ENCODE peak calls at places on chromosomes 11 and 22, in five cellular contexts. One of them, this sample, is unnamed.

GRCh38 chr11:128476729-128477128 is 110.6 kb downstream of the ETS1 start:
- DNase-seq in left ventricle myocardium inferior: no peak
- DNase-seq in AG04450: no peak
- DNase-seq in colonic mucosa: no peak
- DNase-seq in heart right ventricle: no peak
- DNase-seq in this sample: no peak

GRCh38 chr22:23109441-23109978 is 32.3 kb downstream of the RSPH14 start:
- DNase-seq in heart right ventricle: no peak
- DNase-seq in left ventricle myocardium inferior: no peak
- DNase-seq in colonic mucosa: no peak
- DNase-seq in AG04450: no peak
- DNase-seq in this sample: no peak

GRCh38 chr22:43273902-43274484 is 69.2 kb downstream of the SCUBE1 start:
- DNase-seq in AG04450: no peak
- DNase-seq in left ventricle myocardium inferior: no peak
- DNase-seq in colonic mucosa: no peak
- DNase-seq in heart right ventricle: peak; percentile 39
- DNase-seq in this sample: peak; percentile 63

GRCh38 chr11:104564921-104565580 is 333.2 kb downstream of the CASP12 start:
- DNase-seq in heart right ventricle: no peak
- DNase-seq in AG04450: no peak
- DNase-seq in left ventricle myocardium inferior: no peak
- DNase-seq in colonic mucosa: no peak
- DNase-seq in this sample: no peak

GRCh38 chr11:5600374-5600851 is 4.0 kb downstream of the TRIM6 start:
- DNase-seq in left ventricle myocardium inferior: peak; percentile 41
- DNase-seq in colonic mucosa: peak; percentile 63
- DNase-seq in heart right ventricle: peak; percentile 63
- DNase-seq in AG04450: peak; percentile 80
- DNase-seq in this sample: peak; percentile 91

GRCh38 chr11:74681686-74682651 is 49.3 kb downstream of the CHRDL2 start:
- DNase-seq in colonic mucosa: no peak
- DNase-seq in heart right ventricle: peak; percentile 63
- DNase-seq in left ventricle myocardium inferior: peak; percentile 62
- DNase-seq in AG04450: no peak
- DNase-seq in this sample: no peak

GRCh38 chr22:39356464-39356863 is 6.7 kb downstream of the SYNGR1 start:
- DNase-seq in heart right ventricle: no peak
- DNase-seq in AG04450: no peak
- DNase-seq in colonic mucosa: no peak
- DNase-seq in left ventricle myocardium inferior: no peak
- DNase-seq in this sample: no peak

GRCh38 chr22:46596819-46597218 is 23.4 kb upstream of the GRAMD4 start:
- DNase-seq in AG04450: no peak
- DNase-seq in left ventricle myocardium inferior: no peak
- DNase-seq in heart right ventricle: no peak
- DNase-seq in colonic mucosa: peak; percentile 95
- DNase-seq in this sample: peak; percentile 19

GRCh38 chr11:76856111-76856510 is 4.6 kb upstream of the ACER3 start:
- DNase-seq in AG04450: no peak
- DNase-seq in heart right ventricle: no peak
- DNase-seq in colonic mucosa: no peak
- DNase-seq in left ventricle myocardium inferior: no peak
- DNase-seq in this sample: no peak

GRCh38 chr22:41092847-41093371 is 517 bp downstream of the EP300 start:
- DNase-seq in heart right ventricle: no peak
- DNase-seq in AG04450: no peak
- DNase-seq in left ventricle myocardium inferior: no peak
- DNase-seq in colonic mucosa: peak; percentile 44
- DNase-seq in this sample: peak; percentile 55

GRCh38 chr11:121965330-121965729 is 150.7 kb downstream of the BLID start:
- DNase-seq in heart right ventricle: no peak
- DNase-seq in colonic mucosa: no peak
- DNase-seq in left ventricle myocardium inferior: peak; percentile 15
- DNase-seq in AG04450: no peak
- DNase-seq in this sample: no peak

GRCh38 chr11:129324533-129325175 is 51.0 kb upstream of the BARX2 start:
- DNase-seq in heart right ventricle: no peak
- DNase-seq in AG04450: no peak
- DNase-seq in left ventricle myocardium inferior: peak; percentile 33
- DNase-seq in colonic mucosa: peak; percentile 75
- DNase-seq in this sample: peak; percentile 26

GRCh38 chr11:132874638-132875037 is 657.7 kb downstream of the OPCML start:
- DNase-seq in colonic mucosa: no peak
- DNase-seq in left ventricle myocardium inferior: no peak
- DNase-seq in AG04450: peak; percentile 90
- DNase-seq in heart right ventricle: no peak
- DNase-seq in this sample: no peak

GRCh38 chr11:63814383-63814736 is 1.1 kb downstream of the SPINDOC start:
- DNase-seq in AG04450: no peak
- DNase-seq in left ventricle myocardium inferior: no peak
- DNase-seq in heart right ventricle: no peak
- DNase-seq in colonic mucosa: no peak
- DNase-seq in this sample: no peak

GRCh38 chr11:18282626-18283025 is 16.6 kb downstream of the SAA1 start:
- DNase-seq in colonic mucosa: no peak
- DNase-seq in AG04450: no peak
- DNase-seq in left ventricle myocardium inferior: no peak
- DNase-seq in heart right ventricle: no peak
- DNase-seq in this sample: no peak

GRCh38 chr22:27843441-27843840 is 41.9 kb upstream of the MN1 start:
- DNase-seq in colonic mucosa: no peak
- DNase-seq in left ventricle myocardium inferior: no peak
- DNase-seq in AG04450: no peak
- DNase-seq in heart right ventricle: no peak
- DNase-seq in this sample: no peak

GRCh38 chr11:130315354-130315970 is 745 bp upstream of the ZBTB44 start:
- DNase-seq in left ventricle myocardium inferior: peak; percentile 18
- DNase-seq in colonic mucosa: peak; percentile 57
- DNase-seq in AG04450: no peak
- DNase-seq in heart right ventricle: peak; percentile 13
- DNase-seq in this sample: peak; percentile 35

GRCh38 chr11:64173616-64174355 is 7.9 kb upstream of the MACROD1 start:
- DNase-seq in AG04450: no peak
- DNase-seq in heart right ventricle: no peak
- DNase-seq in colonic mucosa: no peak
- DNase-seq in left ventricle myocardium inferior: no peak
- DNase-seq in this sample: no peak

GRCh38 chr11:134529212-134530096 is 117.4 kb upstream of the B3GAT1 start:
- DNase-seq in heart right ventricle: peak; percentile 2
- DNase-seq in colonic mucosa: peak; percentile 11
- DNase-seq in AG04450: no peak
- DNase-seq in left ventricle myocardium inferior: no peak
- DNase-seq in this sample: no peak

GRCh38 chr11:76631566-76632308 is 38.8 kb downstream of the LRRC32 start:
- DNase-seq in AG04450: no peak
- DNase-seq in colonic mucosa: no peak
- DNase-seq in left ventricle myocardium inferior: no peak
- DNase-seq in heart right ventricle: no peak
- DNase-seq in this sample: no peak

GRCh38 chr11:10725907-10726253 is 25.2 kb upstream of the CTR9 start:
- DNase-seq in left ventricle myocardium inferior: no peak
- DNase-seq in AG04450: no peak
- DNase-seq in heart right ventricle: no peak
- DNase-seq in colonic mucosa: no peak
- DNase-seq in this sample: no peak

GRCh38 chr22:44969817-44970216 is 40.0 kb downstream of the PHF21B start:
- DNase-seq in colonic mucosa: no peak
- DNase-seq in AG04450: no peak
- DNase-seq in heart right ventricle: no peak
- DNase-seq in left ventricle myocardium inferior: no peak
- DNase-seq in this sample: no peak

GRCh38 chr11:46298699-46299424 is 21.4 kb downstream of the CREB3L1 start:
- DNase-seq in colonic mucosa: no peak
- DNase-seq in heart right ventricle: no peak
- DNase-seq in left ventricle myocardium inferior: no peak
- DNase-seq in AG04450: no peak
- DNase-seq in this sample: peak; percentile 53

GRCh38 chr11:46302866-46303265 is 25.4 kb downstream of the CREB3L1 start:
- DNase-seq in colonic mucosa: no peak
- DNase-seq in left ventricle myocardium inferior: no peak
- DNase-seq in AG04450: no peak
- DNase-seq in heart right ventricle: no peak
- DNase-seq in this sample: no peak

GRCh38 chr11:46296520-46297448 is 19.3 kb downstream of the CREB3L1 start:
- DNase-seq in left ventricle myocardium inferior: peak; percentile 57
- DNase-seq in AG04450: peak; percentile 92
- DNase-seq in heart right ventricle: peak; percentile 61
- DNase-seq in colonic mucosa: no peak
- DNase-seq in this sample: peak; percentile 72

GRCh38 chr11:46300270-46300669 is 22.8 kb downstream of the CREB3L1 start:
- DNase-seq in AG04450: no peak
- DNase-seq in left ventricle myocardium inferior: no peak
- DNase-seq in colonic mucosa: no peak
- DNase-seq in heart right ventricle: no peak
- DNase-seq in this sample: no peak

GRCh38 chr11:46299425-46300067 is 22.1 kb downstream of the CREB3L1 start:
- DNase-seq in heart right ventricle: no peak
- DNase-seq in left ventricle myocardium inferior: no peak
- DNase-seq in AG04450: no peak
- DNase-seq in colonic mucosa: no peak
- DNase-seq in this sample: no peak
- TF ChIP-seq CTCF in heart right ventricle: no peak
- TF ChIP-seq CTCF in left ventricle myocardium inferior: no peak
- TF ChIP-seq CTCF in AG04450: no peak
- TF ChIP-seq CTCF in colonic mucosa: no peak
- TF ChIP-seq CTCF in this sample: no peak

DNA sequence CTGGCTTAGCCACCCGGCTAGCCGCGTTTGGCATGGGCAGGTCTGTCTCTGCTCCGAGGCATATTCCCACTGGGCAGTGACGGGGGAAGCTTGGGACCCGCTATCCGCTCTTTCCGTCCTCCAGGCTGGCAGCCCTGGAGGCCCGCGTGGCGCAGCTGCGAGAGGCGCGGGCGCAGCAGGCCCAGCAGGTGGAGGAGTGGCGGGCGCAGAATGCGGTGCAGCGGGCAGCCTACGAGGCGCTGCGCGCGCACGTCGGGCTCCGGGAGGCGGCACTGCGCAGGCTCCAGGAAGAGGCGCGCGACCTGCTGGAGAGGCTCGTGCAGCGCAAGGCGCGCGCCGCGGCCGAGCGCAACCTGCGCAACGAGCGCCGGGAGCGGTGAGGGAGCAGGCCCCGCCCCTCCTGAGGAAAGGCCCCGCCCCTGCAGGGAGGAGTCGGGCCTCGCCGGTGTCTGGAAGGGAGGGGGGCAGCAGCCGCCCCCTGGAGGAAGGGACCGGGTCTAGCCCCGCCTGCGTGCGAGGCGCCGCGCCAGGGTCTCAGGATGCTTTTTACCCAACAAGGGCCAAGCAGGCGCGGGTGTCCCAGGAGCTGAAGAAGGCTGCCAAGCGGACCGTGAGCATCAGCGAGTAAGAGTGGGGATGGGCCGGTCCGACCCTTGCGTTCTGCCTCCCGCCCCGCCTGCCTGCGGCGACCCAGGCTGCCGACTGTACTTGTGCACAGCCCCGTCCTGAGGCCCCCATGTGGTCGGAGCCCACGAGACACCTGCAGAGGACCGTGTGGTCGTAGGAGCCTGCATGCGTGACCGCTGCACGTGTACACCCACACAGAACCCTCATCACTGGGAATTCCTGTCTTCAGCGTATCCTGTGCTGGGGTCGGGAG is 7.9 kb downstream of the ATG16L2 start:
- DNase-seq in left ventricle myocardium inferior: peak; percentile 88
- DNase-seq in AG04450: peak; percentile 58
- DNase-seq in heart right ventricle: peak; percentile 88
- DNase-seq in colonic mucosa: peak; percentile 92
- DNase-seq in this sample: peak; percentile 93
- TF ChIP-seq CTCF in left ventricle myocardium inferior: peak; percentile 47
- TF ChIP-seq CTCF in AG04450: peak; percentile 4
- TF ChIP-seq CTCF in heart right ventricle: peak; percentile 54
- TF ChIP-seq CTCF in colonic mucosa: no peak
- TF ChIP-seq CTCF in this sample: no peak

DNA sequence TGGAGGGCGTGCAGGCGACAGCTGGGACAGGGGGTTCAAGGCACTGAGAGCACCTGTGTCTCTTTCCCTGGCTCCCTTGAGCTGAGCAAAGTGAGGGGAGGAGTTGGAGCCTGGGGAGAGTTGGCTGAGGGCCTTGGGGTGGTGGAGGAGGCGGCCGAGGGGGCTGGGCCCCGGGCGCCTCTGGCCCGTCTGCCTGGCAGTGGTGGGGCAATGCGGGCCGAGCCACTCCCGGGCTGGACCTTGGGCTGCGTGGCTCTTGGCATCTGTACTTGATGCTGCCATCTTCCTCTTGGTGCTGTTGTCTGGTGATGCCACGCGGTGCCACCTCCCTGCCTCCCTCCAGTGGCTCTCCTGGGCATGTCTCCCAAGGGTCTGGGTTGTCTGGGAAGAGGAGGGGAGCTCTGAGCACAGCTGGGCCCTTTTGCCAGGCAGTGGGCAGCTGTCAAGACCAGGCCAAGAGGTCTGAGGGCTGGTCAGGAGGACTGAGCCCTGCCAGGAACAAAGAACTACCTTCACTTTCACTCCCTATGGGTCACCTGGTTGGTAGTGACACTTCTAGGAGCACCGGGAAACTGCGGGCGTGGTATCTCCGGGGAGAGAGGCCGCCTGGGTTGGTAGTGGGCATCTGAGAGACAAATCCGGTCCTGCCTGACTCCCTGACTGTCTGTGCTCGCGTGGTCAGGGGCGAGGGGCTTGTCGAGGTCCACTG is 1.3 kb downstream of the GRIK4 start:
- DNase-seq in colonic mucosa: no peak
- DNase-seq in AG04450: no peak
- DNase-seq in left ventricle myocardium inferior: no peak
- DNase-seq in heart right ventricle: no peak
- DNase-seq in this sample: peak; percentile 38
- TF ChIP-seq CTCF in colonic mucosa: no peak
- TF ChIP-seq CTCF in AG04450: peak; percentile 15
- TF ChIP-seq CTCF in left ventricle myocardium inferior: no peak
- TF ChIP-seq CTCF in heart right ventricle: no peak
- TF ChIP-seq CTCF in this sample: no peak

GRCh38 chr11:68253682-68254081 is 18.1 kb downstream of the C11orf24 start:
- DNase-seq in heart right ventricle: no peak
- DNase-seq in AG04450: no peak
- DNase-seq in left ventricle myocardium inferior: no peak
- DNase-seq in colonic mucosa: no peak
- DNase-seq in this sample: no peak

GRCh38 chr11:68254421-68254820 is 17.4 kb downstream of the C11orf24 start:
- DNase-seq in colonic mucosa: no peak
- DNase-seq in AG04450: no peak
- DNase-seq in left ventricle myocardium inferior: no peak
- DNase-seq in heart right ventricle: no peak
- DNase-seq in this sample: no peak

GRCh38 chr11:68257477-68258362 is 14.1 kb downstream of the C11orf24 start:
- DNase-seq in AG04450: peak; percentile 66
- DNase-seq in left ventricle myocardium inferior: peak; percentile 97
- DNase-seq in colonic mucosa: peak; percentile 98
- DNase-seq in heart right ventricle: peak; percentile 94
- DNase-seq in this sample: peak; percentile 99

GRCh38 chr11:68256331-68256741 is 15.4 kb downstream of the C11orf24 start:
- DNase-seq in heart right ventricle: no peak
- DNase-seq in colonic mucosa: no peak
- DNase-seq in left ventricle myocardium inferior: peak; percentile 51
- DNase-seq in AG04450: no peak
- DNase-seq in this sample: no peak

DNA sequence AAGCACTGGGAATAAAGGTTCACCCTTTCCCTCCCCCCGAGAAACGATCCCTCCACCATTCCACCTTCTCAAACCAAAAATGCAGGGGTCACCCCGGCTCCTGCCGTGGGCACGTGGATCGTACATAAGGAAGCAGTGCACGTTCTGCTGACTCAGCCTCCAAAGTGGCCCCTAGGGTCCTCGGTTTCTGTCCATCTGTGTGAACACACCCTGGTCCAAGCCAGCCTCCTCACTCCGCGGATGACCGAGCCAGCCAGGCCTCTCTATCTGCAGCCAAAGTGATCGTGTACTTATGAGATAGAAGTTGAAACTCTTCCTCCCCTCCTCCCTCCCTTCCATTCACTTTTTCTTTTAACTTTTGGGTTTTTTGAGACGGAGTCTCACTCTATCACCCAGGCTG is 16.2 kb downstream of the C11orf24 start:
- DNase-seq in heart right ventricle: no peak
- DNase-seq in left ventricle myocardium inferior: no peak
- DNase-seq in AG04450: no peak
- DNase-seq in colonic mucosa: no peak
- DNase-seq in this sample: no peak
- TF ChIP-seq CTCF in heart right ventricle: no peak
- TF ChIP-seq CTCF in left ventricle myocardium inferior: no peak
- TF ChIP-seq CTCF in AG04450: no peak
- TF ChIP-seq CTCF in colonic mucosa: no peak
- TF ChIP-seq CTCF in this sample: no peak

This sample was measured in adrenal gland.